ENCODE peak calls at places on chromosome 5, in seven cellular contexts. One of them, this sample, is unnamed.

GRCh38 chr5:142506046-142506445 is 179.8 kb downstream of the FGF1 start:
- DNase-seq in astrocyte of the cerebellum: peak; percentile 27
- DNase-seq in midbrain: no peak
- DNase-seq in stimulated activated CD8-positive, alpha-beta memory T cell treated with anti-CD3 and anti-CD28 coated beads, Interleukin-12 subunit alpha, Interleukin-12 subunit beta, amount 100 ng/mL, for 4 hours: no peak
- DNase-seq in GM12865: no peak
- DNase-seq in progenitor cell of endocrine pancreas: no peak
- DNase-seq in Calu3: peak; percentile 63
- DNase-seq in this sample: peak; percentile 39

GRCh38 chr5:65861830-65862241 is 64.5 kb upstream of the ERBIN start:
- DNase-seq in progenitor cell of endocrine pancreas: no peak
- DNase-seq in astrocyte of the cerebellum: peak; percentile 88
- DNase-seq in midbrain: no peak
- DNase-seq in Calu3: peak; percentile 75
- DNase-seq in GM12865: no peak
- DNase-seq in stimulated activated CD8-positive, alpha-beta memory T cell treated with anti-CD3 and anti-CD28 coated beads, Interleukin-12 subunit alpha, Interleukin-12 subunit beta, amount 100 ng/mL, for 4 hours: no peak
- DNase-seq in this sample: peak; percentile 80

GRCh38 chr5:119323630-119324000 is 32.2 kb upstream of the TNFAIP8 start:
- DNase-seq in GM12865: no peak
- DNase-seq in astrocyte of the cerebellum: no peak
- DNase-seq in progenitor cell of endocrine pancreas: no peak
- DNase-seq in Calu3: no peak
- DNase-seq in midbrain: no peak
- DNase-seq in stimulated activated CD8-positive, alpha-beta memory T cell treated with anti-CD3 and anti-CD28 coated beads, Interleukin-12 subunit alpha, Interleukin-12 subunit beta, amount 100 ng/mL, for 4 hours: no peak
- DNase-seq in this sample: peak; percentile 52

GRCh38 chr5:169768416-169768815 is 131.3 kb downstream of the DOCK2 start:
- DNase-seq in stimulated activated CD8-positive, alpha-beta memory T cell treated with anti-CD3 and anti-CD28 coated beads, Interleukin-12 subunit alpha, Interleukin-12 subunit beta, amount 100 ng/mL, for 4 hours: no peak
- DNase-seq in astrocyte of the cerebellum: no peak
- DNase-seq in progenitor cell of endocrine pancreas: no peak
- DNase-seq in Calu3: no peak
- DNase-seq in GM12865: no peak
- DNase-seq in midbrain: no peak
- DNase-seq in this sample: no peak

GRCh38 chr5:173736374-173736773 is 119.9 kb upstream of the BOD1 start:
- DNase-seq in progenitor cell of endocrine pancreas: no peak
- DNase-seq in Calu3: peak; percentile 63
- DNase-seq in GM12865: no peak
- DNase-seq in astrocyte of the cerebellum: no peak
- DNase-seq in midbrain: no peak
- DNase-seq in stimulated activated CD8-positive, alpha-beta memory T cell treated with anti-CD3 and anti-CD28 coated beads, Interleukin-12 subunit alpha, Interleukin-12 subunit beta, amount 100 ng/mL, for 4 hours: no peak
- DNase-seq in this sample: no peak

GRCh38 chr5:168987540-168988300 is 313.2 kb downstream of the SLIT3 start:
- DNase-seq in stimulated activated CD8-positive, alpha-beta memory T cell treated with anti-CD3 and anti-CD28 coated beads, Interleukin-12 subunit alpha, Interleukin-12 subunit beta, amount 100 ng/mL, for 4 hours: peak; percentile 2
- DNase-seq in midbrain: peak; percentile 69
- DNase-seq in astrocyte of the cerebellum: peak; percentile 60
- DNase-seq in Calu3: peak; percentile 82
- DNase-seq in GM12865: peak; percentile 59
- DNase-seq in progenitor cell of endocrine pancreas: peak; percentile 68
- DNase-seq in this sample: peak; percentile 77

GRCh38 chr5:37735649-37736347 is 104.0 kb downstream of the GDNF start:
- DNase-seq in Calu3: no peak
- DNase-seq in progenitor cell of endocrine pancreas: no peak
- DNase-seq in GM12865: peak; percentile 21
- DNase-seq in astrocyte of the cerebellum: no peak
- DNase-seq in stimulated activated CD8-positive, alpha-beta memory T cell treated with anti-CD3 and anti-CD28 coated beads, Interleukin-12 subunit alpha, Interleukin-12 subunit beta, amount 100 ng/mL, for 4 hours: no peak
- DNase-seq in midbrain: peak; percentile 63
- DNase-seq in this sample: no peak

GRCh38 chr5:122972877-122973276 is 63.6 kb downstream of the PPIC start:
- DNase-seq in GM12865: no peak
- DNase-seq in midbrain: no peak
- DNase-seq in stimulated activated CD8-positive, alpha-beta memory T cell treated with anti-CD3 and anti-CD28 coated beads, Interleukin-12 subunit alpha, Interleukin-12 subunit beta, amount 100 ng/mL, for 4 hours: no peak
- DNase-seq in progenitor cell of endocrine pancreas: no peak
- DNase-seq in Calu3: no peak
- DNase-seq in astrocyte of the cerebellum: no peak
- DNase-seq in this sample: peak; percentile 29

GRCh38 chr5:102048940-102049339 is 247.1 kb downstream of the SLCO4C1 start:
- DNase-seq in astrocyte of the cerebellum: no peak
- DNase-seq in midbrain: no peak
- DNase-seq in GM12865: no peak
- DNase-seq in stimulated activated CD8-positive, alpha-beta memory T cell treated with anti-CD3 and anti-CD28 coated beads, Interleukin-12 subunit alpha, Interleukin-12 subunit beta, amount 100 ng/mL, for 4 hours: no peak
- DNase-seq in progenitor cell of endocrine pancreas: no peak
- DNase-seq in Calu3: no peak
- DNase-seq in this sample: no peak

GRCh38 chr5:122356868-122357267 is 44.8 kb downstream of the SNCAIP start:
- DNase-seq in stimulated activated CD8-positive, alpha-beta memory T cell treated with anti-CD3 and anti-CD28 coated beads, Interleukin-12 subunit alpha, Interleukin-12 subunit beta, amount 100 ng/mL, for 4 hours: no peak
- DNase-seq in progenitor cell of endocrine pancreas: no peak
- DNase-seq in astrocyte of the cerebellum: no peak
- DNase-seq in GM12865: no peak
- DNase-seq in Calu3: no peak
- DNase-seq in midbrain: no peak
- DNase-seq in this sample: no peak

GRCh38 chr5:82885657-82886389 is 191.4 kb downstream of the TMEM167A start:
- DNase-seq in progenitor cell of endocrine pancreas: no peak
- DNase-seq in stimulated activated CD8-positive, alpha-beta memory T cell treated with anti-CD3 and anti-CD28 coated beads, Interleukin-12 subunit alpha, Interleukin-12 subunit beta, amount 100 ng/mL, for 4 hours: no peak
- DNase-seq in GM12865: peak; percentile 34
- DNase-seq in midbrain: peak; percentile 33
- DNase-seq in astrocyte of the cerebellum: peak; percentile 24
- DNase-seq in Calu3: peak; percentile 46
- DNase-seq in this sample: no peak

GRCh38 chr5:76831108-76831447 is 12.2 kb downstream of the F2RL1 start:
- DNase-seq in midbrain: no peak
- DNase-seq in astrocyte of the cerebellum: peak; percentile 84
- DNase-seq in GM12865: peak; percentile 54
- DNase-seq in progenitor cell of endocrine pancreas: no peak
- DNase-seq in stimulated activated CD8-positive, alpha-beta memory T cell treated with anti-CD3 and anti-CD28 coated beads, Interleukin-12 subunit alpha, Interleukin-12 subunit beta, amount 100 ng/mL, for 4 hours: no peak
- DNase-seq in Calu3: peak; percentile 73
- DNase-seq in this sample: peak; percentile 95

GRCh38 chr5:65971643-65972042 is 45.3 kb downstream of the ERBIN start:
- DNase-seq in progenitor cell of endocrine pancreas: no peak
- DNase-seq in Calu3: no peak
- DNase-seq in GM12865: no peak
- DNase-seq in stimulated activated CD8-positive, alpha-beta memory T cell treated with anti-CD3 and anti-CD28 coated beads, Interleukin-12 subunit alpha, Interleukin-12 subunit beta, amount 100 ng/mL, for 4 hours: no peak
- DNase-seq in astrocyte of the cerebellum: no peak
- DNase-seq in midbrain: no peak
- DNase-seq in this sample: no peak

GRCh38 chr5:36915653-36916052 is 39.1 kb downstream of the NIPBL start:
- DNase-seq in GM12865: no peak
- DNase-seq in progenitor cell of endocrine pancreas: no peak
- DNase-seq in Calu3: no peak
- DNase-seq in midbrain: no peak
- DNase-seq in astrocyte of the cerebellum: no peak
- DNase-seq in stimulated activated CD8-positive, alpha-beta memory T cell treated with anti-CD3 and anti-CD28 coated beads, Interleukin-12 subunit alpha, Interleukin-12 subunit beta, amount 100 ng/mL, for 4 hours: no peak
- DNase-seq in this sample: peak; percentile 20

GRCh38 chr5:176850371-176851245 is 40.2 kb downstream of the UNC5A start:
- DNase-seq in progenitor cell of endocrine pancreas: no peak
- DNase-seq in GM12865: no peak
- DNase-seq in astrocyte of the cerebellum: no peak
- DNase-seq in midbrain: no peak
- DNase-seq in Calu3: no peak
- DNase-seq in stimulated activated CD8-positive, alpha-beta memory T cell treated with anti-CD3 and anti-CD28 coated beads, Interleukin-12 subunit alpha, Interleukin-12 subunit beta, amount 100 ng/mL, for 4 hours: no peak
- DNase-seq in this sample: no peak

GRCh38 chr5:37533851-37534250 is 154.7 kb downstream of the WDR70 start:
- DNase-seq in astrocyte of the cerebellum: no peak
- DNase-seq in Calu3: no peak
- DNase-seq in progenitor cell of endocrine pancreas: no peak
- DNase-seq in midbrain: no peak
- DNase-seq in GM12865: no peak
- DNase-seq in stimulated activated CD8-positive, alpha-beta memory T cell treated with anti-CD3 and anti-CD28 coated beads, Interleukin-12 subunit alpha, Interleukin-12 subunit beta, amount 100 ng/mL, for 4 hours: no peak
- DNase-seq in this sample: peak; percentile 7

GRCh38 chr5:17763301-17763700 is 129.0 kb downstream of the TAF11L14 start:
- DNase-seq in progenitor cell of endocrine pancreas: no peak
- DNase-seq in midbrain: no peak
- DNase-seq in GM12865: no peak
- DNase-seq in astrocyte of the cerebellum: peak; percentile 72
- DNase-seq in stimulated activated CD8-positive, alpha-beta memory T cell treated with anti-CD3 and anti-CD28 coated beads, Interleukin-12 subunit alpha, Interleukin-12 subunit beta, amount 100 ng/mL, for 4 hours: no peak
- DNase-seq in Calu3: no peak
- DNase-seq in this sample: no peak

GRCh38 chr5:6583049-6583880 is 49.6 kb downstream of the NSUN2 start:
- DNase-seq in Calu3: peak; percentile 41
- DNase-seq in stimulated activated CD8-positive, alpha-beta memory T cell treated with anti-CD3 and anti-CD28 coated beads, Interleukin-12 subunit alpha, Interleukin-12 subunit beta, amount 100 ng/mL, for 4 hours: no peak
- DNase-seq in progenitor cell of endocrine pancreas: peak; percentile 45
- DNase-seq in GM12865: no peak
- DNase-seq in astrocyte of the cerebellum: no peak
- DNase-seq in midbrain: peak; percentile 6
- DNase-seq in this sample: peak; percentile 4

GRCh38 chr5:148347706-148348105 is 12.3 kb downstream of the SPINK9 start:
- DNase-seq in GM12865: no peak
- DNase-seq in astrocyte of the cerebellum: no peak
- DNase-seq in stimulated activated CD8-positive, alpha-beta memory T cell treated with anti-CD3 and anti-CD28 coated beads, Interleukin-12 subunit alpha, Interleukin-12 subunit beta, amount 100 ng/mL, for 4 hours: no peak
- DNase-seq in Calu3: no peak
- DNase-seq in midbrain: no peak
- DNase-seq in progenitor cell of endocrine pancreas: no peak
- DNase-seq in this sample: no peak

GRCh38 chr5:111394580-111394979 is 117.8 kb downstream of the STARD4 start:
- DNase-seq in astrocyte of the cerebellum: no peak
- DNase-seq in midbrain: no peak
- DNase-seq in Calu3: no peak
- DNase-seq in progenitor cell of endocrine pancreas: no peak
- DNase-seq in stimulated activated CD8-positive, alpha-beta memory T cell treated with anti-CD3 and anti-CD28 coated beads, Interleukin-12 subunit alpha, Interleukin-12 subunit beta, amount 100 ng/mL, for 4 hours: no peak
- DNase-seq in GM12865: no peak
- DNase-seq in this sample: peak; percentile 90

GRCh38 chr5:34415559-34416198 is 240.4 kb upstream of the RAI14 start:
- DNase-seq in astrocyte of the cerebellum: no peak
- DNase-seq in GM12865: peak; percentile 78
- DNase-seq in progenitor cell of endocrine pancreas: no peak
- DNase-seq in stimulated activated CD8-positive, alpha-beta memory T cell treated with anti-CD3 and anti-CD28 coated beads, Interleukin-12 subunit alpha, Interleukin-12 subunit beta, amount 100 ng/mL, for 4 hours: no peak
- DNase-seq in Calu3: no peak
- DNase-seq in midbrain: no peak
- DNase-seq in this sample: no peak

GRCh38 chr5:173826179-173826920 is 61.8 kb upstream of the CPEB4 start:
- DNase-seq in astrocyte of the cerebellum: no peak
- DNase-seq in Calu3: no peak
- DNase-seq in GM12865: no peak
- DNase-seq in stimulated activated CD8-positive, alpha-beta memory T cell treated with anti-CD3 and anti-CD28 coated beads, Interleukin-12 subunit alpha, Interleukin-12 subunit beta, amount 100 ng/mL, for 4 hours: no peak
- DNase-seq in midbrain: no peak
- DNase-seq in progenitor cell of endocrine pancreas: no peak
- DNase-seq in this sample: no peak

GRCh38 chr5:139956342-139956741 is 86.8 kb downstream of the NRG2 start:
- DNase-seq in progenitor cell of endocrine pancreas: no peak
- DNase-seq in astrocyte of the cerebellum: no peak
- DNase-seq in stimulated activated CD8-positive, alpha-beta memory T cell treated with anti-CD3 and anti-CD28 coated beads, Interleukin-12 subunit alpha, Interleukin-12 subunit beta, amount 100 ng/mL, for 4 hours: no peak
- DNase-seq in midbrain: no peak
- DNase-seq in Calu3: no peak
- DNase-seq in GM12865: no peak
- DNase-seq in this sample: no peak

GRCh38 chr5:32369542-32370155 is 56.9 kb upstream of the MTMR12 start:
- DNase-seq in midbrain: no peak
- DNase-seq in Calu3: no peak
- DNase-seq in astrocyte of the cerebellum: no peak
- DNase-seq in progenitor cell of endocrine pancreas: no peak
- DNase-seq in GM12865: no peak
- DNase-seq in stimulated activated CD8-positive, alpha-beta memory T cell treated with anti-CD3 and anti-CD28 coated beads, Interleukin-12 subunit alpha, Interleukin-12 subunit beta, amount 100 ng/mL, for 4 hours: no peak
- DNase-seq in this sample: no peak

GRCh38 chr5:136205061-136205702 is 12.2 kb upstream of the SMIM32 start:
- DNase-seq in progenitor cell of endocrine pancreas: no peak
- DNase-seq in midbrain: no peak
- DNase-seq in Calu3: peak; percentile 33
- DNase-seq in GM12865: no peak
- DNase-seq in stimulated activated CD8-positive, alpha-beta memory T cell treated with anti-CD3 and anti-CD28 coated beads, Interleukin-12 subunit alpha, Interleukin-12 subunit beta, amount 100 ng/mL, for 4 hours: no peak
- DNase-seq in astrocyte of the cerebellum: peak; percentile 32
- DNase-seq in this sample: no peak

GRCh38 chr5:175681045-175681974 is 23.4 kb downstream of the HRH2 start:
- DNase-seq in GM12865: no peak
- DNase-seq in Calu3: no peak
- DNase-seq in midbrain: no peak
- DNase-seq in stimulated activated CD8-positive, alpha-beta memory T cell treated with anti-CD3 and anti-CD28 coated beads, Interleukin-12 subunit alpha, Interleukin-12 subunit beta, amount 100 ng/mL, for 4 hours: no peak
- DNase-seq in astrocyte of the cerebellum: no peak
- DNase-seq in progenitor cell of endocrine pancreas: no peak
- DNase-seq in this sample: no peak

GRCh38 chr5:35963381-35963843 is 25.0 kb upstream of the CAPSL start:
- DNase-seq in midbrain: no peak
- DNase-seq in stimulated activated CD8-positive, alpha-beta memory T cell treated with anti-CD3 and anti-CD28 coated beads, Interleukin-12 subunit alpha, Interleukin-12 subunit beta, amount 100 ng/mL, for 4 hours: no peak
- DNase-seq in progenitor cell of endocrine pancreas: no peak
- DNase-seq in GM12865: peak; percentile 31
- DNase-seq in Calu3: peak; percentile 25
- DNase-seq in astrocyte of the cerebellum: no peak
- DNase-seq in this sample: peak; percentile 19

GRCh38 chr5:140402258-140403074 is 833 bp downstream of the ANKHD1 start:
- DNase-seq in astrocyte of the cerebellum: peak; percentile 11
- DNase-seq in progenitor cell of endocrine pancreas: peak; percentile 36
- DNase-seq in Calu3: peak; percentile 44
- DNase-seq in GM12865: peak; percentile 61
- DNase-seq in stimulated activated CD8-positive, alpha-beta memory T cell treated with anti-CD3 and anti-CD28 coated beads, Interleukin-12 subunit alpha, Interleukin-12 subunit beta, amount 100 ng/mL, for 4 hours: peak; percentile 33
- DNase-seq in midbrain: no peak
- DNase-seq in this sample: peak; percentile 39

GRCh38 chr5:173689713-173690360 is 73.4 kb upstream of the BOD1 start:
- DNase-seq in progenitor cell of endocrine pancreas: no peak
- DNase-seq in Calu3: peak; percentile 35
- DNase-seq in stimulated activated CD8-positive, alpha-beta memory T cell treated with anti-CD3 and anti-CD28 coated beads, Interleukin-12 subunit alpha, Interleukin-12 subunit beta, amount 100 ng/mL, for 4 hours: no peak
- DNase-seq in astrocyte of the cerebellum: no peak
- DNase-seq in midbrain: no peak
- DNase-seq in GM12865: peak; percentile 73
- DNase-seq in this sample: no peak

GRCh38 chr5:52783226-52783959 is 4.3 kb upstream of the ITGA1 start:
- DNase-seq in GM12865: no peak
- DNase-seq in midbrain: no peak
- DNase-seq in astrocyte of the cerebellum: no peak
- DNase-seq in stimulated activated CD8-positive, alpha-beta memory T cell treated with anti-CD3 and anti-CD28 coated beads, Interleukin-12 subunit alpha, Interleukin-12 subunit beta, amount 100 ng/mL, for 4 hours: no peak
- DNase-seq in Calu3: peak; percentile 49
- DNase-seq in progenitor cell of endocrine pancreas: no peak
- DNase-seq in this sample: peak; percentile 45

GRCh38 chr5:89417990-89418820 is 535.2 kb upstream of the MEF2C start:
- DNase-seq in midbrain: no peak
- DNase-seq in Calu3: no peak
- DNase-seq in progenitor cell of endocrine pancreas: no peak
- DNase-seq in GM12865: no peak
- DNase-seq in astrocyte of the cerebellum: no peak
- DNase-seq in stimulated activated CD8-positive, alpha-beta memory T cell treated with anti-CD3 and anti-CD28 coated beads, Interleukin-12 subunit alpha, Interleukin-12 subunit beta, amount 100 ng/mL, for 4 hours: no peak
- DNase-seq in this sample: no peak

GRCh38 chr5:159082491-159082890 is 17.2 kb downstream of the EBF1 start:
- DNase-seq in stimulated activated CD8-positive, alpha-beta memory T cell treated with anti-CD3 and anti-CD28 coated beads, Interleukin-12 subunit alpha, Interleukin-12 subunit beta, amount 100 ng/mL, for 4 hours: no peak
- DNase-seq in GM12865: no peak
- DNase-seq in midbrain: no peak
- DNase-seq in astrocyte of the cerebellum: no peak
- DNase-seq in Calu3: no peak
- DNase-seq in progenitor cell of endocrine pancreas: no peak
- DNase-seq in this sample: no peak

GRCh38 chr5:113474100-113474700 is 14.1 kb downstream of the MCC start:
- DNase-seq in astrocyte of the cerebellum: no peak
- DNase-seq in GM12865: no peak
- DNase-seq in Calu3: no peak
- DNase-seq in stimulated activated CD8-positive, alpha-beta memory T cell treated with anti-CD3 and anti-CD28 coated beads, Interleukin-12 subunit alpha, Interleukin-12 subunit beta, amount 100 ng/mL, for 4 hours: no peak
- DNase-seq in midbrain: no peak
- DNase-seq in progenitor cell of endocrine pancreas: no peak
- DNase-seq in this sample: peak; percentile 32

GRCh38 chr5:38540348-38540747 is 16.1 kb downstream of the LIFR start:
- DNase-seq in stimulated activated CD8-positive, alpha-beta memory T cell treated with anti-CD3 and anti-CD28 coated beads, Interleukin-12 subunit alpha, Interleukin-12 subunit beta, amount 100 ng/mL, for 4 hours: no peak
- DNase-seq in astrocyte of the cerebellum: no peak
- DNase-seq in progenitor cell of endocrine pancreas: no peak
- DNase-seq in GM12865: no peak
- DNase-seq in Calu3: no peak
- DNase-seq in midbrain: peak; percentile 74
- DNase-seq in this sample: no peak

GRCh38 chr5:67425514-67425913 is 228.9 kb upstream of the CD180 start:
- DNase-seq in midbrain: no peak
- DNase-seq in progenitor cell of endocrine pancreas: no peak
- DNase-seq in GM12865: no peak
- DNase-seq in Calu3: no peak
- DNase-seq in stimulated activated CD8-positive, alpha-beta memory T cell treated with anti-CD3 and anti-CD28 coated beads, Interleukin-12 subunit alpha, Interleukin-12 subunit beta, amount 100 ng/mL, for 4 hours: no peak
- DNase-seq in astrocyte of the cerebellum: no peak
- DNase-seq in this sample: no peak